ENCODE peak calls at places on chromosomes 6 and 20, in eight cellular contexts. One of them, this sample, is unnamed.

GRCh38 chr6:5457036-5457435 is 195.7 kb downstream of the FARS2 start:
- DNase-seq in heart left ventricle: no peak
- DNase-seq in adrenal gland: no peak
- DNase-seq in AG04450: no peak
- DNase-seq in Karpas-422: no peak
- DNase-seq in CD4-positive, alpha-beta memory T cell: no peak
- DNase-seq in hepatocyte: no peak
- DNase-seq in fibroblast of lung: peak
- DNase-seq in this sample: no peak

GRCh38 chr6:51959744-51960383 is 127.5 kb downstream of the PKHD1 start:
- DNase-seq in heart left ventricle: peak
- DNase-seq in adrenal gland: peak
- DNase-seq in AG04450: peak
- DNase-seq in Karpas-422: peak
- DNase-seq in CD4-positive, alpha-beta memory T cell: no peak
- DNase-seq in hepatocyte: peak
- DNase-seq in fibroblast of lung: peak
- DNase-seq in this sample: peak

GRCh38 chr6:19664878-19665715 is 172.1 kb upstream of the ID4 start:
- DNase-seq in heart left ventricle: no peak
- DNase-seq in adrenal gland: no peak
- DNase-seq in AG04450: no peak
- DNase-seq in Karpas-422: no peak
- DNase-seq in CD4-positive, alpha-beta memory T cell: no peak
- DNase-seq in hepatocyte: no peak
- DNase-seq in fibroblast of lung: peak
- DNase-seq in this sample: peak

GRCh38 chr6:154500769-154501171 is 9.7 kb downstream of the CNKSR3 start:
- DNase-seq in heart left ventricle: no peak
- DNase-seq in adrenal gland: no peak
- DNase-seq in AG04450: no peak
- DNase-seq in Karpas-422: peak
- DNase-seq in CD4-positive, alpha-beta memory T cell: no peak
- DNase-seq in hepatocyte: peak
- DNase-seq in fibroblast of lung: no peak
- DNase-seq in this sample: no peak

GRCh38 chr6:73388800-73389512 is 5.7 kb upstream of the DDX43 start:
- DNase-seq in heart left ventricle: peak
- DNase-seq in adrenal gland: peak
- DNase-seq in AG04450: peak
- DNase-seq in Karpas-422: peak
- DNase-seq in CD4-positive, alpha-beta memory T cell: peak
- DNase-seq in hepatocyte: peak
- DNase-seq in fibroblast of lung: peak
- DNase-seq in this sample: peak

GRCh38 chr20:37331060-37331857 is 14.7 kb upstream of the SRC start:
- DNase-seq in heart left ventricle: no peak
- DNase-seq in adrenal gland: no peak
- DNase-seq in AG04450: no peak
- DNase-seq in Karpas-422: no peak
- DNase-seq in CD4-positive, alpha-beta memory T cell: no peak
- DNase-seq in hepatocyte: no peak
- DNase-seq in fibroblast of lung: no peak
- DNase-seq in this sample: no peak

GRCh38 chr20:17972121-17972520 is 3.3 kb downstream of the MGME1 start:
- DNase-seq in heart left ventricle: no peak
- DNase-seq in adrenal gland: no peak
- DNase-seq in AG04450: no peak
- DNase-seq in Karpas-422: peak
- DNase-seq in CD4-positive, alpha-beta memory T cell: no peak
- DNase-seq in hepatocyte: no peak
- DNase-seq in fibroblast of lung: no peak
- DNase-seq in this sample: no peak

GRCh38 chr6:134938896-134939295 is 11.0 kb downstream of the ALDH8A1 start:
- DNase-seq in heart left ventricle: no peak
- DNase-seq in adrenal gland: no peak
- DNase-seq in AG04450: no peak
- DNase-seq in Karpas-422: no peak
- DNase-seq in CD4-positive, alpha-beta memory T cell: peak
- DNase-seq in hepatocyte: no peak
- DNase-seq in fibroblast of lung: peak
- DNase-seq in this sample: no peak

GRCh38 chr6:29137724-29138123 is 29.9 kb downstream of the OR2J3 start:
- DNase-seq in heart left ventricle: no peak
- DNase-seq in adrenal gland: no peak
- DNase-seq in AG04450: no peak
- DNase-seq in Karpas-422: no peak
- DNase-seq in CD4-positive, alpha-beta memory T cell: no peak
- DNase-seq in hepatocyte: no peak
- DNase-seq in fibroblast of lung: no peak
- DNase-seq in this sample: no peak

GRCh38 chr6:47655719-47656595 is 42.4 kb upstream of the ADGRF4 start:
- DNase-seq in heart left ventricle: no peak
- DNase-seq in adrenal gland: peak
- DNase-seq in AG04450: no peak
- DNase-seq in Karpas-422: no peak
- DNase-seq in CD4-positive, alpha-beta memory T cell: peak
- DNase-seq in hepatocyte: peak
- DNase-seq in fibroblast of lung: peak
- DNase-seq in this sample: no peak

GRCh38 chr6:83474309-83474708 is 38.0 kb upstream of the PRSS35 start:
- DNase-seq in heart left ventricle: no peak
- DNase-seq in adrenal gland: peak
- DNase-seq in AG04450: no peak
- DNase-seq in Karpas-422: no peak
- DNase-seq in CD4-positive, alpha-beta memory T cell: no peak
- DNase-seq in hepatocyte: no peak
- DNase-seq in fibroblast of lung: peak
- DNase-seq in this sample: no peak

GRCh38 chr6:141117869-141118268 is 1014.9 kb upstream of the GJE1 start:
- DNase-seq in heart left ventricle: no peak
- DNase-seq in adrenal gland: no peak
- DNase-seq in AG04450: no peak
- DNase-seq in Karpas-422: no peak
- DNase-seq in CD4-positive, alpha-beta memory T cell: no peak
- DNase-seq in hepatocyte: no peak
- DNase-seq in fibroblast of lung: no peak
- DNase-seq in this sample: no peak

GRCh38 chr6:52390361-52390727 is 28.4 kb downstream of the PAQR8 start:
- DNase-seq in heart left ventricle: no peak
- DNase-seq in adrenal gland: no peak
- DNase-seq in AG04450: no peak
- DNase-seq in Karpas-422: no peak
- DNase-seq in CD4-positive, alpha-beta memory T cell: peak
- DNase-seq in hepatocyte: peak
- DNase-seq in fibroblast of lung: peak
- DNase-seq in this sample: no peak

GRCh38 chr6:151317206-151317994 is 74.0 kb downstream of the ZBTB2 start:
- DNase-seq in heart left ventricle: no peak
- DNase-seq in adrenal gland: no peak
- DNase-seq in AG04450: no peak
- DNase-seq in Karpas-422: no peak
- DNase-seq in CD4-positive, alpha-beta memory T cell: no peak
- DNase-seq in hepatocyte: peak
- DNase-seq in fibroblast of lung: peak
- DNase-seq in this sample: no peak

GRCh38 chr20:43247361-43247760 is 57.7 kb upstream of the PTPRT start:
- DNase-seq in heart left ventricle: no peak
- DNase-seq in adrenal gland: no peak
- DNase-seq in AG04450: no peak
- DNase-seq in Karpas-422: no peak
- DNase-seq in CD4-positive, alpha-beta memory T cell: no peak
- DNase-seq in hepatocyte: no peak
- DNase-seq in fibroblast of lung: no peak
- DNase-seq in this sample: no peak

GRCh38 chr6:170037541-170038250 is 253.2 kb downstream of the DLL1 start:
- DNase-seq in heart left ventricle: peak
- DNase-seq in adrenal gland: peak
- DNase-seq in AG04450: no peak
- DNase-seq in Karpas-422: no peak
- DNase-seq in CD4-positive, alpha-beta memory T cell: no peak
- DNase-seq in hepatocyte: no peak
- DNase-seq in fibroblast of lung: no peak
- DNase-seq in this sample: no peak

GRCh38 chr6:136655251-136656014 is 105.2 kb upstream of the MAP7 start:
- DNase-seq in heart left ventricle: no peak
- DNase-seq in adrenal gland: no peak
- DNase-seq in AG04450: no peak
- DNase-seq in Karpas-422: no peak
- DNase-seq in CD4-positive, alpha-beta memory T cell: no peak
- DNase-seq in hepatocyte: no peak
- DNase-seq in fibroblast of lung: no peak
- DNase-seq in this sample: no peak

GRCh38 chr6:28207244-28208179 is 17.6 kb upstream of the ZSCAN9 start:
- DNase-seq in heart left ventricle: no peak
- DNase-seq in adrenal gland: no peak
- DNase-seq in AG04450: no peak
- DNase-seq in Karpas-422: no peak
- DNase-seq in CD4-positive, alpha-beta memory T cell: no peak
- DNase-seq in hepatocyte: peak
- DNase-seq in fibroblast of lung: peak
- DNase-seq in this sample: no peak

GRCh38 chr20:42191140-42191860 is 573.1 kb upstream of the CHD6 start:
- DNase-seq in heart left ventricle: no peak
- DNase-seq in adrenal gland: no peak
- DNase-seq in AG04450: no peak
- DNase-seq in Karpas-422: peak
- DNase-seq in CD4-positive, alpha-beta memory T cell: no peak
- DNase-seq in hepatocyte: peak
- DNase-seq in fibroblast of lung: no peak
- DNase-seq in this sample: no peak

GRCh38 chr20:45157977-45158376 is 16.7 kb upstream of the PI3 start:
- DNase-seq in heart left ventricle: no peak
- DNase-seq in adrenal gland: no peak
- DNase-seq in AG04450: no peak
- DNase-seq in Karpas-422: no peak
- DNase-seq in CD4-positive, alpha-beta memory T cell: no peak
- DNase-seq in hepatocyte: peak
- DNase-seq in fibroblast of lung: peak
- DNase-seq in this sample: no peak

GRCh38 chr20:48990467-48990866 is 55.6 kb upstream of the CSE1L start:
- DNase-seq in heart left ventricle: no peak
- DNase-seq in adrenal gland: no peak
- DNase-seq in AG04450: no peak
- DNase-seq in Karpas-422: no peak
- DNase-seq in CD4-positive, alpha-beta memory T cell: no peak
- DNase-seq in hepatocyte: no peak
- DNase-seq in fibroblast of lung: no peak
- DNase-seq in this sample: no peak

GRCh38 chr20:48986899-48987298 is 59.2 kb upstream of the CSE1L start:
- DNase-seq in heart left ventricle: no peak
- DNase-seq in adrenal gland: no peak
- DNase-seq in AG04450: no peak
- DNase-seq in Karpas-422: peak
- DNase-seq in CD4-positive, alpha-beta memory T cell: no peak
- DNase-seq in hepatocyte: no peak
- DNase-seq in fibroblast of lung: no peak
- DNase-seq in this sample: no peak

GRCh38 chr20:48983423-48984400 is 62.2 kb downstream of the ARFGEF2 start:
- DNase-seq in heart left ventricle: peak
- DNase-seq in adrenal gland: peak
- DNase-seq in AG04450: peak
- DNase-seq in Karpas-422: no peak
- DNase-seq in CD4-positive, alpha-beta memory T cell: no peak
- DNase-seq in hepatocyte: peak
- DNase-seq in fibroblast of lung: peak
- DNase-seq in this sample: no peak

GRCh38 chr20:48984575-48985219 is 61.4 kb upstream of the CSE1L start:
- DNase-seq in heart left ventricle: no peak
- DNase-seq in adrenal gland: no peak
- DNase-seq in AG04450: no peak
- DNase-seq in Karpas-422: no peak
- DNase-seq in CD4-positive, alpha-beta memory T cell: no peak
- DNase-seq in hepatocyte: no peak
- DNase-seq in fibroblast of lung: peak
- DNase-seq in this sample: no peak
- H3K27ac ChIP-seq in heart left ventricle: peak
- H3K27ac ChIP-seq in adrenal gland: peak
- H3K27ac ChIP-seq in AG04450: peak
- H3K27ac ChIP-seq in Karpas-422: no peak
- H3K27ac ChIP-seq in CD4-positive, alpha-beta memory T cell: no peak
- H3K27ac ChIP-seq in hepatocyte: no peak
- H3K27ac ChIP-seq in fibroblast of lung: no peak
- H3K27ac ChIP-seq in this sample: peak

GRCh38 chr6:168333471-168333870 is 13.9 kb upstream of the DACT2 start:
- DNase-seq in heart left ventricle: no peak
- DNase-seq in adrenal gland: no peak
- DNase-seq in AG04450: no peak
- DNase-seq in Karpas-422: no peak
- DNase-seq in CD4-positive, alpha-beta memory T cell: no peak
- DNase-seq in hepatocyte: no peak
- DNase-seq in fibroblast of lung: no peak
- DNase-seq in this sample: no peak
- H3K4me3 ChIP-seq in heart left ventricle: no peak
- H3K4me3 ChIP-seq in adrenal gland: no peak
- H3K4me3 ChIP-seq in AG04450: no peak
- H3K4me3 ChIP-seq in Karpas-422: no peak
- H3K4me3 ChIP-seq in CD4-positive, alpha-beta memory T cell: no peak
- H3K4me3 ChIP-seq in hepatocyte: no peak
- H3K4me3 ChIP-seq in fibroblast of lung: no peak
- H3K4me3 ChIP-seq in this sample: no peak

GRCh38 chr6:88810089-88810488 is 153.3 kb downstream of the RNGTT start:
- DNase-seq in heart left ventricle: no peak
- DNase-seq in adrenal gland: no peak
- DNase-seq in AG04450: no peak
- DNase-seq in Karpas-422: no peak
- DNase-seq in CD4-positive, alpha-beta memory T cell: no peak
- DNase-seq in hepatocyte: no peak
- DNase-seq in fibroblast of lung: no peak
- DNase-seq in this sample: no peak

GRCh38 chr6:88808381-88808780 is 155.0 kb downstream of the RNGTT start:
- DNase-seq in heart left ventricle: no peak
- DNase-seq in adrenal gland: no peak
- DNase-seq in AG04450: no peak
- DNase-seq in Karpas-422: no peak
- DNase-seq in CD4-positive, alpha-beta memory T cell: no peak
- DNase-seq in hepatocyte: no peak
- DNase-seq in fibroblast of lung: no peak
- DNase-seq in this sample: no peak

GRCh38 chr6:88806728-88807127 is 156.7 kb downstream of the RNGTT start:
- DNase-seq in heart left ventricle: no peak
- DNase-seq in adrenal gland: no peak
- DNase-seq in AG04450: no peak
- DNase-seq in Karpas-422: no peak
- DNase-seq in CD4-positive, alpha-beta memory T cell: no peak
- DNase-seq in hepatocyte: no peak
- DNase-seq in fibroblast of lung: no peak
- DNase-seq in this sample: no peak

GRCh38 chr6:88804701-88805100 is 158.7 kb downstream of the RNGTT start:
- DNase-seq in heart left ventricle: no peak
- DNase-seq in adrenal gland: no peak
- DNase-seq in AG04450: no peak
- DNase-seq in Karpas-422: no peak
- DNase-seq in CD4-positive, alpha-beta memory T cell: no peak
- DNase-seq in hepatocyte: no peak
- DNase-seq in fibroblast of lung: peak
- DNase-seq in this sample: no peak

GRCh38 chr6:88807622-88808021 is 155.8 kb downstream of the RNGTT start:
- DNase-seq in heart left ventricle: no peak
- DNase-seq in adrenal gland: no peak
- DNase-seq in AG04450: no peak
- DNase-seq in Karpas-422: no peak
- DNase-seq in CD4-positive, alpha-beta memory T cell: no peak
- DNase-seq in hepatocyte: no peak
- DNase-seq in fibroblast of lung: no peak
- DNase-seq in this sample: no peak
- H3K27ac ChIP-seq in heart left ventricle: no peak
- H3K27ac ChIP-seq in adrenal gland: no peak
- H3K27ac ChIP-seq in AG04450: no peak
- H3K27ac ChIP-seq in Karpas-422: no peak
- H3K27ac ChIP-seq in CD4-positive, alpha-beta memory T cell: no peak
- H3K27ac ChIP-seq in hepatocyte: no peak
- H3K27ac ChIP-seq in fibroblast of lung: no peak
- H3K27ac ChIP-seq in this sample: no peak

GRCh38 chr20:25058797-25059486 is 1.0 kb upstream of the ACSS1 start:
- DNase-seq in heart left ventricle: peak
- DNase-seq in adrenal gland: no peak
- DNase-seq in AG04450: no peak
- DNase-seq in Karpas-422: peak
- DNase-seq in CD4-positive, alpha-beta memory T cell: no peak
- DNase-seq in hepatocyte: peak
- DNase-seq in fibroblast of lung: no peak
- DNase-seq in this sample: no peak
- H3K4me3 ChIP-seq in heart left ventricle: peak
- H3K4me3 ChIP-seq in adrenal gland: peak
- H3K4me3 ChIP-seq in AG04450: peak
- H3K4me3 ChIP-seq in Karpas-422: peak
- H3K4me3 ChIP-seq in CD4-positive, alpha-beta memory T cell: peak
- H3K4me3 ChIP-seq in hepatocyte: peak
- H3K4me3 ChIP-seq in fibroblast of lung: peak
- H3K4me3 ChIP-seq in this sample: peak

This sample was measured in SK-N-MC.